ENCODE peak calls at places on chromosomes 11 and 22, in seven cellular contexts. One of them, this sample, is unnamed.

GRCh38 chr11:117511981-117512448 is 184.4 kb downstream of the CEP164 start:
- DNase-seq in transverse colon: peak
- DNase-seq in endothelial cell: no peak
- DNase-seq in heart left ventricle: no peak
- DNase-seq in cardiac fibroblast: no peak
- DNase-seq in CD8-positive, alpha-beta T cell: no peak
- DNase-seq in B cell: no peak
- DNase-seq in this sample: no peak

GRCh38 chr11:73356979-73357739 is 19.0 kb upstream of the RELT start:
- DNase-seq in transverse colon: no peak
- DNase-seq in endothelial cell: no peak
- DNase-seq in heart left ventricle: no peak
- DNase-seq in cardiac fibroblast: no peak
- DNase-seq in CD8-positive, alpha-beta T cell: no peak
- DNase-seq in B cell: no peak
- DNase-seq in this sample: no peak

GRCh38 chr11:37632748-37633147 is 1034.7 kb upstream of the RAG2 start:
- DNase-seq in transverse colon: no peak
- DNase-seq in endothelial cell: no peak
- DNase-seq in heart left ventricle: no peak
- DNase-seq in cardiac fibroblast: no peak
- DNase-seq in CD8-positive, alpha-beta T cell: no peak
- DNase-seq in B cell: no peak
- DNase-seq in this sample: no peak

GRCh38 chr11:95723353-95723942 is 66.1 kb downstream of the FAM76B start:
- DNase-seq in transverse colon: no peak
- DNase-seq in endothelial cell: no peak
- DNase-seq in heart left ventricle: no peak
- DNase-seq in cardiac fibroblast: no peak
- DNase-seq in CD8-positive, alpha-beta T cell: no peak
- DNase-seq in B cell: no peak
- DNase-seq in this sample: no peak

GRCh38 chr22:39526736-39527171 is 5.8 kb downstream of the RPS19BP1 start:
- DNase-seq in transverse colon: no peak
- DNase-seq in endothelial cell: no peak
- DNase-seq in heart left ventricle: no peak
- DNase-seq in cardiac fibroblast: no peak
- DNase-seq in CD8-positive, alpha-beta T cell: no peak
- DNase-seq in B cell: peak
- DNase-seq in this sample: no peak

GRCh38 chr11:114276077-114276476 is 20.1 kb upstream of the NNMT start:
- DNase-seq in transverse colon: no peak
- DNase-seq in endothelial cell: no peak
- DNase-seq in heart left ventricle: no peak
- DNase-seq in cardiac fibroblast: no peak
- DNase-seq in CD8-positive, alpha-beta T cell: no peak
- DNase-seq in B cell: no peak
- DNase-seq in this sample: no peak

GRCh38 chr22:31537019-31537535 is 40.7 kb downstream of the SFI1 start:
- DNase-seq in transverse colon: no peak
- DNase-seq in endothelial cell: no peak
- DNase-seq in heart left ventricle: no peak
- DNase-seq in cardiac fibroblast: no peak
- DNase-seq in CD8-positive, alpha-beta T cell: no peak
- DNase-seq in B cell: no peak
- DNase-seq in this sample: peak

GRCh38 chr11:69285091-69285490 is 8.9 kb upstream of the MYEOV start:
- DNase-seq in transverse colon: no peak
- DNase-seq in endothelial cell: no peak
- DNase-seq in heart left ventricle: peak
- DNase-seq in cardiac fibroblast: no peak
- DNase-seq in CD8-positive, alpha-beta T cell: no peak
- DNase-seq in B cell: no peak
- DNase-seq in this sample: no peak

GRCh38 chr11:58525037-58525614 is 17.2 kb upstream of the OR5B21 start:
- DNase-seq in transverse colon: no peak
- DNase-seq in endothelial cell: no peak
- DNase-seq in heart left ventricle: no peak
- DNase-seq in cardiac fibroblast: peak
- DNase-seq in CD8-positive, alpha-beta T cell: no peak
- DNase-seq in B cell: peak
- DNase-seq in this sample: peak

GRCh38 chr11:8867856-8868705 is 42.9 kb upstream of the AKIP1 start:
- DNase-seq in transverse colon: no peak
- DNase-seq in endothelial cell: no peak
- DNase-seq in heart left ventricle: no peak
- DNase-seq in cardiac fibroblast: peak
- DNase-seq in CD8-positive, alpha-beta T cell: no peak
- DNase-seq in B cell: no peak
- DNase-seq in this sample: no peak

GRCh38 chr11:71321433-71322191 is 69.2 kb upstream of the SHANK2 start:
- DNase-seq in transverse colon: no peak
- DNase-seq in endothelial cell: no peak
- DNase-seq in heart left ventricle: no peak
- DNase-seq in cardiac fibroblast: no peak
- DNase-seq in CD8-positive, alpha-beta T cell: no peak
- DNase-seq in B cell: no peak
- DNase-seq in this sample: no peak

GRCh38 chr11:33445761-33446161 is 188.6 kb downstream of the HIPK3 start:
- DNase-seq in transverse colon: no peak
- DNase-seq in endothelial cell: no peak
- DNase-seq in heart left ventricle: no peak
- DNase-seq in cardiac fibroblast: no peak
- DNase-seq in CD8-positive, alpha-beta T cell: no peak
- DNase-seq in B cell: no peak
- DNase-seq in this sample: no peak

GRCh38 chr11:10308208-10308954 is 3.5 kb downstream of the ADM start:
- DNase-seq in transverse colon: no peak
- DNase-seq in endothelial cell: no peak
- DNase-seq in heart left ventricle: no peak
- DNase-seq in cardiac fibroblast: no peak
- DNase-seq in CD8-positive, alpha-beta T cell: no peak
- DNase-seq in B cell: no peak
- DNase-seq in this sample: no peak

DNA sequence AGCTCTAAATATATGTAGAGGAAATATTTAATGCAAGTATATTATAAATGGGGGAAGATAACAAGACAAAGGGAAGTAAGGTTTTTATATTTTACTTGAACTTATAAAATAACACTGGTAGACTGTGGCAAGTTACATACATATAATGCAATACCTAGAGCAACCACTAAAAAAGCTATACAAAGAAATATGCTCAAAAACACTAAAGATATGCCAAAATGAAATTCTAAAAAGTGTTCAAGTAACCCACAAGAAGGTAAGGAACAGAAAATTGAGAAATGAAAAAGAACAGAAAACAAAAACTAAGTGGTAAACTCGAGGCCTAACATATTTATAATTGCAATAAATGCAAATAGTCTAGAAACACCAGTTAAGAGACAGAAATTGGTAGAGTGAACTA is 32.5 kb downstream of the BTG4 start:
- DNase-seq in transverse colon: no peak
- DNase-seq in endothelial cell: no peak
- DNase-seq in heart left ventricle: no peak
- DNase-seq in cardiac fibroblast: no peak
- DNase-seq in CD8-positive, alpha-beta T cell: no peak
- DNase-seq in B cell: no peak
- DNase-seq in this sample: no peak
- TF ChIP-seq CTCF in transverse colon: peak
- TF ChIP-seq CTCF in endothelial cell: peak
- TF ChIP-seq CTCF in heart left ventricle: no peak
- TF ChIP-seq CTCF in cardiac fibroblast: no peak
- TF ChIP-seq CTCF in CD8-positive, alpha-beta T cell: no peak
- TF ChIP-seq CTCF in B cell: no peak
- TF ChIP-seq CTCF in this sample: no peak

GRCh38 chr22:19473578-19473977 is 5.4 kb downstream of the UFD1 start:
- DNase-seq in transverse colon: no peak
- DNase-seq in endothelial cell: no peak
- DNase-seq in heart left ventricle: no peak
- DNase-seq in cardiac fibroblast: no peak
- DNase-seq in CD8-positive, alpha-beta T cell: no peak
- DNase-seq in B cell: no peak
- DNase-seq in this sample: no peak
- TF ChIP-seq CTCF in transverse colon: no peak
- TF ChIP-seq CTCF in endothelial cell: no peak
- TF ChIP-seq CTCF in heart left ventricle: no peak
- TF ChIP-seq CTCF in cardiac fibroblast: peak
- TF ChIP-seq CTCF in CD8-positive, alpha-beta T cell: no peak
- TF ChIP-seq CTCF in B cell: no peak
- TF ChIP-seq CTCF in this sample: peak

GRCh38 chr22:45757936-45758335 is 86.3 kb downstream of the ATXN10 start:
- DNase-seq in transverse colon: no peak
- DNase-seq in endothelial cell: no peak
- DNase-seq in heart left ventricle: no peak
- DNase-seq in cardiac fibroblast: no peak
- DNase-seq in CD8-positive, alpha-beta T cell: no peak
- DNase-seq in B cell: no peak
- DNase-seq in this sample: no peak

GRCh38 chr22:45756558-45756957 is 84.9 kb downstream of the ATXN10 start:
- DNase-seq in transverse colon: no peak
- DNase-seq in endothelial cell: no peak
- DNase-seq in heart left ventricle: no peak
- DNase-seq in cardiac fibroblast: no peak
- DNase-seq in CD8-positive, alpha-beta T cell: no peak
- DNase-seq in B cell: no peak
- DNase-seq in this sample: no peak

GRCh38 chr22:45758603-45759002 is 87.0 kb downstream of the ATXN10 start:
- DNase-seq in transverse colon: no peak
- DNase-seq in endothelial cell: no peak
- DNase-seq in heart left ventricle: no peak
- DNase-seq in cardiac fibroblast: no peak
- DNase-seq in CD8-positive, alpha-beta T cell: no peak
- DNase-seq in B cell: no peak
- DNase-seq in this sample: no peak

GRCh38 chr22:45754822-45755221 is 83.2 kb downstream of the ATXN10 start:
- DNase-seq in transverse colon: no peak
- DNase-seq in endothelial cell: no peak
- DNase-seq in heart left ventricle: no peak
- DNase-seq in cardiac fibroblast: no peak
- DNase-seq in CD8-positive, alpha-beta T cell: no peak
- DNase-seq in B cell: no peak
- DNase-seq in this sample: no peak

GRCh38 chr22:45757068-45757467 is 85.4 kb downstream of the ATXN10 start:
- DNase-seq in transverse colon: no peak
- DNase-seq in endothelial cell: no peak
- DNase-seq in heart left ventricle: no peak
- DNase-seq in cardiac fibroblast: peak
- DNase-seq in CD8-positive, alpha-beta T cell: no peak
- DNase-seq in B cell: no peak
- DNase-seq in this sample: no peak
- TF ChIP-seq CTCF in transverse colon: no peak
- TF ChIP-seq CTCF in endothelial cell: no peak
- TF ChIP-seq CTCF in heart left ventricle: peak
- TF ChIP-seq CTCF in cardiac fibroblast: no peak
- TF ChIP-seq CTCF in CD8-positive, alpha-beta T cell: no peak
- TF ChIP-seq CTCF in B cell: no peak
- TF ChIP-seq CTCF in this sample: no peak

GRCh38 chr11:489610-490185 is 17.3 kb downstream of the RNH1 start:
- DNase-seq in transverse colon: no peak
- DNase-seq in endothelial cell: no peak
- DNase-seq in heart left ventricle: peak
- DNase-seq in cardiac fibroblast: no peak
- DNase-seq in CD8-positive, alpha-beta T cell: no peak
- DNase-seq in B cell: no peak
- DNase-seq in this sample: no peak
- TF ChIP-seq CTCF in transverse colon: no peak
- TF ChIP-seq CTCF in endothelial cell: no peak
- TF ChIP-seq CTCF in heart left ventricle: no peak
- TF ChIP-seq CTCF in cardiac fibroblast: no peak
- TF ChIP-seq CTCF in CD8-positive, alpha-beta T cell: no peak
- TF ChIP-seq CTCF in B cell: no peak
- TF ChIP-seq CTCF in this sample: no peak

GRCh38 chr11:15276616-15277015 is 161.9 kb downstream of the INSC start:
- DNase-seq in transverse colon: no peak
- DNase-seq in endothelial cell: peak
- DNase-seq in heart left ventricle: no peak
- DNase-seq in cardiac fibroblast: peak
- DNase-seq in CD8-positive, alpha-beta T cell: no peak
- DNase-seq in B cell: no peak
- DNase-seq in this sample: no peak
- TF ChIP-seq CTCF in transverse colon: no peak
- TF ChIP-seq CTCF in endothelial cell: peak
- TF ChIP-seq CTCF in heart left ventricle: peak
- TF ChIP-seq CTCF in cardiac fibroblast: peak
- TF ChIP-seq CTCF in CD8-positive, alpha-beta T cell: no peak
- TF ChIP-seq CTCF in B cell: no peak
- TF ChIP-seq CTCF in this sample: no peak

DNA sequence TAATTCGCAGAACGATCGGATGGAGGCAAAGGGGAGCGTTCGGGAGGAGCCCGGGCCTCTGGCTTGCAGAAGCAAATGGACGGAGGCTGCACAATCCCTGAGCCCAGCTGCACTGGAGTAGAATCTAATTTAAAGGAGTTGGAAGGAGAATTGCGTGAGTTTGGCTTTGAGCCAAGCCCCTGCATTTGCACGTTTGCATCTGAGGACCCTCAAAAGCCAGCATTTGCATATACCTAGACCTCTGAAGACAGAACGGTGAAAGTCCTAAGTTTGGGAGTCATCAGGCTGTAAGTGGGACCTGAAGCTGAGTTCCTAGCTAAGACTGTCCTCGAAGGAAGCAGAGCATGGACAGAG is 15.6 kb downstream of the TP53AIP1 start:
- DNase-seq in transverse colon: no peak
- DNase-seq in endothelial cell: no peak
- DNase-seq in heart left ventricle: no peak
- DNase-seq in cardiac fibroblast: no peak
- DNase-seq in CD8-positive, alpha-beta T cell: no peak
- DNase-seq in B cell: no peak
- DNase-seq in this sample: no peak
- TF ChIP-seq CTCF in transverse colon: no peak
- TF ChIP-seq CTCF in endothelial cell: no peak
- TF ChIP-seq CTCF in heart left ventricle: no peak
- TF ChIP-seq CTCF in cardiac fibroblast: no peak
- TF ChIP-seq CTCF in CD8-positive, alpha-beta T cell: no peak
- TF ChIP-seq CTCF in B cell: no peak
- TF ChIP-seq CTCF in this sample: no peak

DNA sequence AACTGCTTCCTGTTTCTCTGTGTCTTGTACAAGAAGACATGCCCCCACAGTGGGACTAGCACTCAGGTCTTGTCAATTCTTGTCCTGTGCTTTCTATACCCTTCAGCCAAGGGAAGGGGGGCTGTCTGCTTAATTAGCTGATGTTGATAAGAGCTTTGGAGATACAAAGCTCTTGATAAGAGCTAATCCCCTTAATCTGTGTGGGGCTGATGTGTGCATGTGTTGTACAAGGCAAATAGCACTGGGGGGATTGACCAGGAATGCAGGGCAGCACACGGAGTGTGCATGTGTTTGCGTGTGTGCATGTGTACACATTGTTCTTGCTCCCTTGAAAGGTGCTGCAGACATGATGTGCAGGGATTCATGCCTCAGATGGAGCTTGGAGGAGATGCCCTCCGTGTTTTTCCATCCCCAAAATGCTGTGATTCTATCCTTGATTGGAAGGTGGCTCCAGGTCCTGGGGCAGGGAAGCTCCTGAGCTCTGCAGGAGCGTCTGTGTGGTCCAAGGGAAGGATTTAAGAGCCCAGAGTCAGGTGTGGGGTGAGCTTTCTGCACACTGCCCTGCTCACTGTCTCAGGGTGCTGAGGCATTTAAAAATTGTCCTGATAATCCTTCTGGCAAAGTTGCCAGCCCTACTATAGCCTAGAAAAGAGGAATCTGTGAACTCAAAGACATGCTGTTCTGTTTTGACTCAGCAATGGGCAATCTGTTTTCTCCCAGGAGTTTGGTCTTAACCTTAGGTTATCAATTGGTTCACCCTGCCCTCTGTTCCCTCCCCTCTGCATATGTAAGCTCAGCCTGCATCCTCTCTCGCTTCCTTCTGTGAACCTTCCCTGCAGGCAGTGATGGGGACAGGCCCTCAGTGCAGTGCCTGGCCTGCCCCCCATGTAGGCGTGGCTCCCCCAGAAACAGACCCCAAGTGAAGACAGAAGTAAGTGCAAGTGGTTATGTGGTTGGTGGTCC is 102.0 kb downstream of the GRIK4 start:
- DNase-seq in transverse colon: no peak
- DNase-seq in endothelial cell: no peak
- DNase-seq in heart left ventricle: no peak
- DNase-seq in cardiac fibroblast: no peak
- DNase-seq in CD8-positive, alpha-beta T cell: no peak
- DNase-seq in B cell: peak
- DNase-seq in this sample: peak
- TF ChIP-seq CTCF in transverse colon: no peak
- TF ChIP-seq CTCF in endothelial cell: no peak
- TF ChIP-seq CTCF in heart left ventricle: no peak
- TF ChIP-seq CTCF in cardiac fibroblast: no peak
- TF ChIP-seq CTCF in CD8-positive, alpha-beta T cell: no peak
- TF ChIP-seq CTCF in B cell: no peak
- TF ChIP-seq CTCF in this sample: no peak

This sample was measured in GM12864.